ENCODE peak calls at places on chromosomes 1 and 21, in five cellular contexts. D is GM12892, O is K562, S is HepG2, X is GM12878. T is an unnamed sample.

GRCh38 chr1:179091691-179092165 is 9.9 kb downstream of the TOR3A start:
- DNase-seq in D (no peak), X (no peak), S (peak), O (no peak), T (no peak)

GRCh38 chr1:114021665-114022099 is 42.4 kb downstream of the OLFML3 start:
- DNase-seq in X (no peak), S (peak), D (no peak), O (no peak), T (no peak)

GRCh38 chr1:115771847-115772457 is 3.4 kb upstream of the CASQ2 start:
- DNase-seq in D (peak), X (peak), O (peak), S (peak), T (peak)

GRCh38 chr1:152143147-152143845 is 15.7 kb downstream of the RPTN start:
- DNase-seq in X (no peak), S (no peak), D (no peak), O (no peak), T (no peak)

GRCh38 chr1:226132731-226133503 is 53.6 kb downstream of the ACBD3 start:
- DNase-seq in D (no peak), S (no peak), X (no peak), O (no peak), T (no peak)

GRCh38 chr1:30761312-30762151 is 4.0 kb upstream of the LAPTM5 start:
- DNase-seq in O (peak), S (no peak), D (no peak), X (no peak), T (no peak)

GRCh38 chr1:228150458-228151169 is 884 bp downstream of the GJC2 start:
- DNase-seq in D (no peak), S (peak), X (no peak), O (peak), T (peak)

GRCh38 chr1:203557958-203558760 is 64.2 kb downstream of the OPTC start:
- DNase-seq in X (no peak), D (no peak), S (no peak), O (no peak), T (no peak)

GRCh38 chr1:2408859-2409276 is 3.5 kb downstream of the PEX10 start:
- DNase-seq in X (no peak), S (no peak), D (no peak), O (no peak), T (no peak)

GRCh38 chr1:112358061-112358770 is 37.8 kb upstream of the CTTNBP2NL start:
- DNase-seq in O (no peak), X (no peak), S (no peak), D (no peak), T (no peak)

GRCh38 chr1:226888816-226889215 is 18.4 kb downstream of the PSEN2 start:
- DNase-seq in O (no peak), X (no peak), D (no peak), S (no peak), T (no peak)

GRCh38 chr1:204307334-204307883 is 52.3 kb downstream of the PLEKHA6 start:
- DNase-seq in O (no peak), S (no peak), D (no peak), X (no peak), T (no peak)

GRCh38 chr1:202802998-202803932 is 5.0 kb downstream of the KDM5B start:
- DNase-seq in S (no peak), D (no peak), X (no peak), O (no peak), T (no peak)

GRCh38 chr1:201626629-201627275 is 87.8 kb downstream of the NAV1 start:
- DNase-seq in S (no peak), D (no peak), O (no peak), X (no peak), T (no peak)

GRCh38 chr1:170556910-170557309 is 24.9 kb downstream of the GORAB start:
- DNase-seq in S (no peak), X (no peak), O (no peak), D (no peak), T (no peak)

GRCh38 chr21:44871576-44872265 is 1.8 kb downstream of the PTTG1IP start:
- DNase-seq in X (no peak), O (no peak), D (no peak), S (peak), T (no peak)

GRCh38 chr1:46410156-46411009 is 16.3 kb downstream of the FAAH start:
- DNase-seq in S (no peak), X (no peak), D (no peak), O (no peak), T (no peak)

GRCh38 chr1:19435851-19436465 is 49.4 kb downstream of the CAPZB start:
- DNase-seq in O (no peak), D (no peak), X (no peak), S (peak), T (no peak)

GRCh38 chr1:225532240-225532944 is 104.6 kb upstream of the LBR start:
- DNase-seq in X (no peak), D (no peak), O (no peak), S (no peak), T (no peak)

GRCh38 chr1:117258791-117259190 is 48.1 kb upstream of the VTCN1 start:
- DNase-seq in X (no peak), O (no peak), S (no peak), D (no peak), T (no peak)

GRCh38 chr1:58190614-58191013 is 355.9 kb downstream of the OMA1 start:
- DNase-seq in D (no peak), S (no peak), O (no peak), X (no peak), T (no peak)

GRCh38 chr1:61853545-61853944 is 111.3 kb downstream of the PATJ start:
- DNase-seq in S (no peak), D (no peak), O (no peak), X (no peak), T (no peak)

GRCh38 chr1:245148069-245148468 is 6.7 kb upstream of the KIF26B start:
- DNase-seq in X (no peak), D (no peak), S (no peak), O (no peak), T (no peak)

GRCh38 chr1:200373811-200374231 is 36.0 kb downstream of the ZNF281 start:
- DNase-seq in X (no peak), S (peak), O (no peak), D (no peak), T (no peak)

GRCh38 chr1:200374569-200375312 is 35.1 kb downstream of the ZNF281 start:
- DNase-seq in X (no peak), O (no peak), S (peak), D (no peak), T (no peak)

GRCh38 chr1:200369706-200370105 is 40.1 kb downstream of the ZNF281 start:
- DNase-seq in O (no peak), D (no peak), S (peak), X (no peak), T (no peak)

GRCh38 chr1:200372885-200373181 is 37.0 kb downstream of the ZNF281 start:
- DNase-seq in X (no peak), O (no peak), D (no peak), S (peak), T (no peak)

GRCh38 chr1:200372095-200372884 is 37.5 kb downstream of the ZNF281 start:
- DNase-seq in X (no peak), D (no peak), S (peak), O (no peak), T (no peak)
- TF ChIP-seq TAF1 in X (no peak), D (no peak), S (no peak), O (no peak), T (no peak)

DNA sequence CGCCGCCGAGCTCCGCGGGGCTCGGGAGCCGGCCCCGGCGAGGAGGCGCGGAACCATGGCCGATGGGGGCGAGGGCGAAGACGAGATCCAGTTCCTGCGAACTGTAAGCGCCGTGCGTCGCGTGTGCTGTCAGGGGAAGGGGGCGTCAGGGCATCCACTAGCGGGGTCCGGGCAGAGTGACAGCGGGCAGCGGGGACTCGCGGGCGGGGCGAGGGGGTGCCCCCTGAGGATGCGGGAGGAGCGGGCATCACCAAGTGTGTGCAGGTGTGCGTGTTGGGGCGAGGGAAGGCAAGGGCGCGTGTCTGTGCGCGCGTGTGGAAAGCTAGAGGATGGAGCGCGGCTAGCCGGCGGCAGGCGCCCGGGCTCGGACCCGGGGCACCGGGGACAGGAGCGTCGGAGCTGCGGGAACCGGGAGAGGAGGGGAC is 495 bp downstream of the RYR2 start:
- DNase-seq in D (no peak), S (no peak), X (no peak), O (no peak), T (no peak)
- TF ChIP-seq TAF1 in D (no peak), S (no peak), X (no peak), O (no peak), T (no peak)

GRCh38 chr1:9180077-9180819 is 51.3 kb upstream of the GPR157 start:
- DNase-seq in X (no peak), D (no peak), S (peak), O (no peak), T (no peak)
- TF ChIP-seq TAF1 in X (no peak), D (no peak), S (no peak), O (no peak), T (no peak)

GRCh38 chr1:162009501-162010174 is 14.0 kb downstream of the OLFML2B start:
- DNase-seq in D (no peak), X (no peak), O (no peak), S (no peak), T (no peak)
- TF ChIP-seq TAF1 in D (no peak), X (no peak), O (no peak), S (no peak), T (no peak)

DNA sequence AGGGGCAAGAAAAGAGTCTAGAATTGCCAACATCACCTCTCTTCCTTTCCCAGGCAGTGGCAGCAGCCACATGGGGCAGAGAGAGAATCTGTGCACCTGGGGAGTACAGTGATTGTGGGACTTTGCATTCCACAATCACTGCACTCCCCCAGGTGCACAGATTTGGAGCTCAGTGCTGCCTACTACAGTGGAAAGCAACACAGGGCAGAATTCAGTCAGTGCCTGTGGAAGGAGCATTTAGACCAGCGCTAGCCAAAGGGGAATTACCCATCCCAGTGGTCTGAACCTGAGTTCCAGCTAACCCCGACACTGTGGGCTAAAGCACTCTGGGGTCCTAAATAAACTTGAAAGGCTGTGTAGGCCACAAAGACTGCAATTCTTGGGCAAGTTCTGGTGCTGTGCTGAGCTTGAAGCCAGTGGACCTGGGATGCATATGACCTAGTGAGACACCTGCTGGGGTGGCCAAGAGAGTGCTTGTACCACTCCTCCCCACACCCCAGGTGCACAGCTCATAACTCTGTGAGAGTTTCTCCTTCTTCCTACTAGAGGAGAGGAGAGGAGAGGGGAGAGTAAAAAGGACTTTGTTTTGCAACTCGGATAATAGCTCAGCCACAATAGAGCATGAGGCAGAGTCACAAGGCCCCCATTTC is 50.3 kb downstream of the NUP210L start:
- DNase-seq in X (no peak), D (no peak), S (no peak), O (no peak), T (no peak)
- TF ChIP-seq TAF1 in X (no peak), D (no peak), S (no peak), O (no peak), T (no peak)

GRCh38 chr1:36306210-36306901 is at the start of gene SH3D21:
- DNase-seq in D (no peak), O (peak), X (no peak), S (peak), T (peak)
- TF ChIP-seq TAF1 in D (no peak), O (no peak), X (no peak), S (peak), T (no peak)

GRCh38 chr1:85575363-85575995 is 5.1 kb upstream of the CCN1 start:
- DNase-seq in S (no peak), D (no peak), O (no peak), X (no peak), T (no peak)

GRCh38 chr1:85577421-85578320 is 2.9 kb upstream of the CCN1 start:
- DNase-seq in O (no peak), S (no peak), X (no peak), D (no peak), T (peak)

GRCh38 chr1:85578321-85579295 is 2.0 kb upstream of the CCN1 start:
- DNase-seq in X (no peak), S (peak), O (no peak), D (no peak), T (no peak)

GRCh38 chr1:85576642-85577420 is 3.7 kb upstream of the CCN1 start:
- DNase-seq in O (peak), X (no peak), S (peak), D (peak), T (peak)

DNA sequence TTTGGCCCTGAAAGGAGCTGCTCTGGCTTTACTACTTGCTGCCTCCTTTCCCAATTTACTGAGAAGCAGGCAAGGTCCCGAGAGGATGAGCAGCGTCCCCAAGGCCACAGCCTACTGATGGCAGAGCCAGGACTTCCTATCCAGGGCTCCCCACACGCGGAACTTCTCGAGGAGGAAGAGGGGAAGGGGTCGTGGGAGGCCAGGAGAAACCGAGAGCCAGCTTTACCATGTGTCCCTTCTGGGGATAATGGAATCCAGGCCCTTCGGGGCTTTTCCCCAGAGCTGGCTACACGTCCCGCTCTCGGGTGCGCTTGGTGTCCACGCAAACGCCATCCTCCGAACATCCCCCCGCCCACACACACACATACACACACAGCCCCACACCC is 4.3 kb upstream of the CCN1 start:
- DNase-seq in D (no peak), X (no peak), S (no peak), O (no peak), T (no peak)
- TF ChIP-seq TAF1 in D (no peak), X (no peak), S (no peak), O (no peak), T (no peak)

GRCh38 chr1:33363470-33363861 is 42.6 kb upstream of the A3GALT2 start:
- DNase-seq in X (no peak), O (no peak), S (no peak), D (no peak), T (no peak)

GRCh38 chr1:33366766-33367487 is 46.0 kb upstream of the A3GALT2 start:
- DNase-seq in S (no peak), X (no peak), D (no peak), O (no peak), T (no peak)

GRCh38 chr1:33364578-33364945 is 43.7 kb upstream of the A3GALT2 start:
- DNase-seq in O (no peak), X (no peak), S (no peak), D (no peak), T (no peak)

GRCh38 chr1:33367488-33368405 is 46.8 kb upstream of the A3GALT2 start:
- DNase-seq in S (peak), O (peak), D (peak), X (no peak), T (peak)

GRCh38 chr1:33365560-33365997 is 44.7 kb upstream of the A3GALT2 start:
- DNase-seq in S (no peak), X (no peak), D (no peak), O (no peak), T (no peak)
- TF ChIP-seq TAF1 in S (no peak), X (no peak), D (no peak), O (no peak), T (no peak)

GRCh38 chr1:230739564-230739963 is 7.6 kb upstream of the CAPN9 start:
- DNase-seq in X (no peak), D (no peak), O (no peak), S (no peak), T (no peak)

GRCh38 chr1:230737622-230738262 is 9.4 kb upstream of the CAPN9 start:
- DNase-seq in S (no peak), O (no peak), X (no peak), D (no peak), T (no peak)

GRCh38 chr1:230730979-230731378 is 16.2 kb upstream of the CAPN9 start:
- DNase-seq in S (peak), D (no peak), O (no peak), X (no peak), T (no peak)

GRCh38 chr1:230735447-230735846 is 11.7 kb upstream of the CAPN9 start:
- DNase-seq in S (no peak), O (no peak), X (no peak), D (no peak), T (no peak)
- TF ChIP-seq TAF1 in S (no peak), O (no peak), X (no peak), D (no peak), T (no peak)